ENCODE peak calls at places on chromosomes 2 and 18, in five cellular contexts. H is IMR-90, U is cardiac muscle cell, I is HFFc6, C is RWPE1. B is an unnamed sample.

GRCh38 chr2:153912798-153913396 is 41.2 kb downstream of the GALNT13 start:
- DNase-seq in H (no peak), U (no peak), I (no peak), C (no peak), B (no peak)

GRCh38 chr2:74419345-74419744 is 2.1 kb downstream of the C2orf81 start:
- DNase-seq in H (no peak), U (no peak), I (no peak), C (no peak), B (no peak)

GRCh38 chr2:215973954-215974699 is 39.2 kb downstream of the MREG start:
- DNase-seq in H (no peak), U (peak), I (no peak), C (peak), B (no peak)

GRCh38 chr18:419542-420175 is 80.8 kb downstream of the COLEC12 start:
- DNase-seq in H (no peak), U (no peak), I (no peak), C (no peak), B (no peak)

GRCh38 chr18:34971313-34971712 is 69.9 kb upstream of the MAPRE2 start:
- DNase-seq in H (peak), U (no peak), I (peak), C (peak), B (no peak)

GRCh38 chr2:24492283-24493272 is 1.5 kb downstream of the NCOA1 start:
- DNase-seq in H (no peak), U (peak), I (no peak), C (no peak), B (no peak)

GRCh38 chr2:46804794-46805193 is 110.8 kb downstream of the MCFD2 start:
- DNase-seq in H (peak), U (peak), I (no peak), C (no peak), B (no peak)

GRCh38 chr18:9643549-9643948 is 29.2 kb upstream of the PPP4R1 start:
- DNase-seq in H (peak), U (peak), I (peak), C (peak), B (peak)

GRCh38 chr2:66515743-66516142 is 80.8 kb downstream of the MEIS1 start:
- DNase-seq in H (peak), U (peak), I (no peak), C (no peak), B (no peak)

GRCh38 chr2:160368988-160369935 is 124.3 kb downstream of the RBMS1 start:
- DNase-seq in H (peak), U (no peak), I (no peak), C (no peak), B (no peak)

GRCh38 chr2:69208023-69208595 is 178.9 kb downstream of the GFPT1 start:
- DNase-seq in H (no peak), U (peak), I (no peak), C (no peak), B (no peak)

GRCh38 chr2:217875138-217875537 is 127.7 kb downstream of the TNS1 start:
- DNase-seq in H (no peak), U (peak), I (no peak), C (no peak), B (no peak)

GRCh38 chr18:43314931-43315330 is 37.6 kb upstream of the SYT4 start:
- DNase-seq in H (no peak), U (peak), I (no peak), C (no peak), B (no peak)

GRCh38 chr2:12467303-12467702 is 249.4 kb upstream of the TRIB2 start:
- DNase-seq in H (no peak), U (no peak), I (no peak), C (no peak), B (no peak)

GRCh38 chr2:6885968-6886367 is 8.4 kb downstream of the RSAD2 start:
- DNase-seq in H (no peak), U (no peak), I (no peak), C (no peak), B (no peak)

GRCh38 chr2:234292955-234293228 is 204.0 kb downstream of the ARL4C start:
- DNase-seq in H (no peak), U (no peak), I (no peak), C (no peak), B (no peak)

GRCh38 chr2:223104741-223105140 is 52.8 kb downstream of the KCNE4 start:
- DNase-seq in H (no peak), U (no peak), I (no peak), C (no peak), B (no peak)

GRCh38 chr2:190343500-190344274 is at the start of gene INPP1:
- DNase-seq in H (peak), U (peak), I (peak), C (peak), B (no peak)

GRCh38 chr2:104406273-104406726 is 447.6 kb upstream of the POU3F3 start:
- DNase-seq in H (no peak), U (no peak), I (no peak), C (no peak), B (no peak)

GRCh38 chr2:64799592-64800252 is 146.0 kb upstream of the SERTAD2 start:
- DNase-seq in H (peak), U (no peak), I (no peak), C (no peak), B (no peak)

GRCh38 chr18:13165636-13166423 is 52.7 kb upstream of the LDLRAD4 start:
- DNase-seq in H (no peak), U (no peak), I (no peak), C (no peak), B (no peak)

GRCh38 chr2:207683879-207684627 is 27.4 kb upstream of the CCNYL1 start:
- DNase-seq in H (peak), U (peak), I (peak), C (no peak), B (no peak)

GRCh38 chr2:171086352-171087290 is 74.1 kb downstream of the TLK1 start:
- DNase-seq in H (peak), U (peak), I (peak), C (peak), B (peak)

GRCh38 chr18:35371412-35372195 is 5.5 kb downstream of the ZNF396 start:
- DNase-seq in H (peak), U (peak), I (peak), C (no peak), B (no peak)

GRCh38 chr2:171529914-171530313 is 7.6 kb downstream of the CYBRD1 start:
- DNase-seq in H (no peak), U (no peak), I (no peak), C (no peak), B (no peak)

GRCh38 chr2:72084584-72084976 is 63.1 kb downstream of the CYP26B1 start:
- DNase-seq in H (no peak), U (no peak), I (no peak), C (no peak), B (no peak)

GRCh38 chr2:235050992-235051351 is 99.2 kb downstream of the SH3BP4 start:
- DNase-seq in H (peak), U (peak), I (peak), C (peak), B (peak)

GRCh38 chr2:36800381-36800780 is 103.9 kb downstream of the VIT start:
- DNase-seq in H (no peak), U (no peak), I (no peak), C (no peak), B (no peak)

GRCh38 chr2:129708221-129708967 is 271.1 kb upstream of the RAB6C start:
- DNase-seq in H (no peak), U (no peak), I (no peak), C (no peak), B (no peak)
- TF ChIP-seq CTCF in H (no peak), U (no peak), I (no peak), C (no peak), B (no peak)

DNA sequence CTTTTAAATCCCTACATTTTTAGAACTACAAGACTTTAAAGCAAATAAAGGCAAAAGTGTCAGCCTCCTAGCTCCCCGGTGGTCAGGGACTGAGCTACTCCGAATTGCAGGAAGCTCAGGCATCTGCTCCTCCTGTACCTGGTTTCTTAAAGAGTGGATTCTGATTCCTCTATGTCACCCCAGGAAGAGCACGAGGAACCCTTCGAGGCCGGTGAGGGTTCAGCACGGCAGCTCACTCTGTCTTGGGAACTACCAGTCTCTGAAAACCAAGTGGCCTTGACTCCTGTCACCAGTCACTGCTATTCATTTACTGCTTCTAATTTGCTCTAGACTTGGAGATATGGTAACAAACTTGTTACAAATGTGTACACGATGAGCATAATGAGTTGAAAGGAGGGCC is 2.3 kb downstream of the PER2 start:
- DNase-seq in H (no peak), U (no peak), I (no peak), C (no peak), B (no peak)
- TF ChIP-seq CTCF in H (no peak), U (no peak), I (no peak), C (no peak), B (no peak)

GRCh38 chr2:166419616-166419934 is 43.8 kb upstream of the SCN9A start:
- DNase-seq in H (peak), U (peak), I (peak), C (peak), B (peak)
- TF ChIP-seq CTCF in H (peak), U (peak), I (peak), C (peak), B (peak)

GRCh38 chr18:55228191-55228590 is 268.9 kb upstream of the CCDC68 start:
- DNase-seq in H (peak), U (no peak), I (peak), C (no peak), B (peak)
- TF ChIP-seq CTCF in H (peak), U (no peak), I (peak), C (no peak), B (peak)

GRCh38 chr2:127701193-127701650 is at the start of gene SFT2D3:
- DNase-seq in H (peak), U (peak), I (peak), C (peak), B (peak)

GRCh38 chr2:127702395-127703009 is 1.2 kb downstream of the SFT2D3 start:
- DNase-seq in H (no peak), U (no peak), I (no peak), C (no peak), B (no peak)

GRCh38 chr2:127703282-127703681 is 2.0 kb downstream of the SFT2D3 start:
- DNase-seq in H (no peak), U (no peak), I (no peak), C (no peak), B (no peak)

GRCh38 chr2:127700527-127701192 is 637 bp upstream of the SFT2D3 start:
- DNase-seq in H (no peak), U (no peak), I (no peak), C (peak), B (no peak)

GRCh38 chr2:127701651-127702394 is 526 bp downstream of the SFT2D3 start:
- DNase-seq in H (peak), U (peak), I (peak), C (peak), B (no peak)
- TF ChIP-seq CTCF in H (peak), U (peak), I (peak), C (no peak), B (peak)

DNA sequence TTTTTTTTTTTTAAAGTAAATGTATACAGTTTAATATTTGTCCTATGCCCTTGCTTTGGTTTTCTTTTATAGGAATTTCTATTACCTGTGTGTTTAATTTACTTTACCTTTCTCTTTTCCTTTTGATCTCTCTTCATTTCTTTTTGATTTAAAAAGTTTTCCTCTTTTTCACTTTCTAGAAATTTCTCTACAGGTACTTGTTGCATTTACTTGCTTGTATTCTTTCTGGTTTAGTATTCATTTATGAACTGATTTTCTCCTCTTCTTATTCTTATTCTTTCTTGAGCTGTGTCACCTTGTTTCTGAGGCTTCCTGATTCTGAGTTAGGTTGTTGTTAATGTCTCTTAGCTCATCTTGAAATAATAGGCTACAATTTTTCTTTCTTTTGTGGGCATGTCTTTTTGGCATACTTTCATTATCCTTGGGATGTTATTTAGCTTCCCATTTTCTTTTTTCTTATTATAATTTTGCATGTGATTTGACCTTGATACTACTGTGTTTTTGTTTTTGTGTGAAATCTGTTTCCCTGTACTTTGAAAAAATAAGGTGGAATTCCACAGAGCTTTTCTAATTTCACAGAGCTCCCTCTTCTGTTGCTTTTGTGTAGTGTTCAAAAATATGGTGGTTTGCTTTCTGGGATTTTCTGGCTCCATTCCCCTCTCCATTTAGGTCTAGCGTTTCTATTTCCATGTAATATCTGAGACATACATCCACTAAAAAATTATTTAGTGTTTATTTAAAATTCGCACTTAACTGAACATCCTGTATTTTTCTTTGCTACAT is 25.5 kb upstream of the ALMS1 start:
- DNase-seq in H (no peak), U (peak), I (no peak), C (no peak), B (no peak)
- TF ChIP-seq CTCF in H (peak), U (peak), I (peak), C (peak), B (peak)

B was measured in AG04450.